ENCODE peak calls at places on chromosome 2, in ten cellular contexts. T is GM12865; V is Right ventricle myocardium inferior; B is heart right ventricle; Y is activated CD8-positive, alpha-beta memory T cell treated with anti-CD3 and anti-CD28 coated beads, Interleukin-2, amount 50 U/mL, for 4 hours; G is activated T-helper 1 cell treated with Interleukin-2 at 50 U/mL for 16 hours; L is iris pigment epithelial cell; O is esophagus muscularis mucosa; H is GM23248; I is stimulated activated CD4-positive, alpha-beta T cell treated with anti-CD3 and anti-CD28 coated beads, Interleukin-15, amount 100 ng/mL, for 48 hours. C is an unnamed sample.
A peak's percentile ranks its signal among the peaks of the same experiment; 100 is the strongest.

GRCh38 chr2:149799296-149799695 is 211.7 kb upstream of the MMADHC start:
- DNase-seq in T (peak; percentile 6), V (no peak), B (no peak), Y (no peak), G (no peak), L (peak; percentile 37), O (no peak), H (peak; percentile 69), I (no peak), C (no peak)

GRCh38 chr2:121489944-121490585 is 40.6 kb upstream of the RNU4ATAC start:
- DNase-seq in T (no peak), V (no peak), B (no peak), Y (no peak), G (no peak), L (peak; percentile 32), O (no peak), H (peak; percentile 44), I (no peak), C (no peak)

GRCh38 chr2:173002751-173003541 is 72.7 kb upstream of the MAP3K20 start:
- DNase-seq in T (no peak), V (no peak), B (no peak), Y (no peak), G (no peak), L (no peak), O (no peak), H (no peak), I (no peak), C (no peak)

GRCh38 chr2:9207641-9208301 is 1.2 kb downstream of the ASAP2 start:
- DNase-seq in T (no peak), V (no peak), B (no peak), Y (no peak), G (no peak), L (peak; percentile 35), O (no peak), H (peak; percentile 60), I (no peak), C (no peak)

GRCh38 chr2:23904692-23905091 is 22.2 kb downstream of the ATAD2B start:
- DNase-seq in T (no peak), V (no peak), B (no peak), Y (no peak), G (no peak), L (peak; percentile 69), O (no peak), H (peak; percentile 60), I (no peak), C (no peak)

GRCh38 chr2:182366625-182367024 is 60.2 kb downstream of the PDE1A start:
- DNase-seq in T (no peak), V (no peak), B (no peak), Y (no peak), G (no peak), L (peak; percentile 83), O (no peak), H (peak; percentile 88), I (no peak), C (no peak)

GRCh38 chr2:65661980-65662653 is 229.7 kb upstream of the SPRED2 start:
- DNase-seq in T (no peak), V (no peak), B (no peak), Y (no peak), G (no peak), L (no peak), O (no peak), H (peak; percentile 43), I (no peak), C (no peak)

GRCh38 chr2:187819624-187820023 is 265.4 kb upstream of the TFPI start:
- DNase-seq in T (no peak), V (no peak), B (no peak), Y (no peak), G (no peak), L (no peak), O (no peak), H (no peak), I (no peak), C (no peak)

GRCh38 chr2:38765149-38765548 is 12.9 kb upstream of the GEMIN6 start:
- DNase-seq in T (no peak), V (no peak), B (no peak), Y (no peak), G (no peak), L (peak; percentile 84), O (no peak), H (peak; percentile 78), I (no peak), C (no peak)

GRCh38 chr2:12202702-12203101 is 456.3 kb downstream of the LPIN1 start:
- DNase-seq in T (no peak), V (no peak), B (peak; percentile 11), Y (no peak), G (no peak), L (peak; percentile 40), O (no peak), H (peak; percentile 34), I (no peak), C (no peak)

GRCh38 chr2:144332356-144333143 is 187.4 kb downstream of the ZEB2 start:
- DNase-seq in T (peak; percentile 93), V (peak; percentile 93), B (peak; percentile 90), Y (peak; percentile 91), G (peak; percentile 87), L (peak; percentile 87), O (no peak), H (peak; percentile 97), I (peak; percentile 71), C (peak; percentile 29)

C was measured in omental fat pad.